ENCODE peak calls at places on chromosomes 4 and X, in six cellular contexts. Z is naive thymus-derived CD4-positive, alpha-beta T cell; B is fibroblast of lung; T is K562; Q is right cardiac atrium; Y is lower leg skin. N is an unnamed sample.

GRCh38 chrX:9708923-9709553 is 56.6 kb downstream of the GPR143 start:
- DNase-seq in Z (peak), B (peak), T (peak), Q (peak), Y (peak), N (peak)

GRCh38 chr4:93791570-93792195 is 36.9 kb upstream of the ATOH1 start:
- DNase-seq in Z (no peak), B (peak), T (peak), Q (peak), Y (no peak), N (no peak)

GRCh38 chr4:4574792-4575191 is 32.9 kb upstream of the STX18 start:
- DNase-seq in Z (no peak), B (peak), T (peak), Q (peak), Y (no peak), N (peak)

GRCh38 chr4:85776579-85776978 is 301.6 kb downstream of the ARHGAP24 start:
- DNase-seq in Z (no peak), B (peak), T (no peak), Q (no peak), Y (no peak), N (no peak)

GRCh38 chr4:16693040-16693506 is 205.4 kb downstream of the LDB2 start:
- DNase-seq in Z (no peak), B (no peak), T (no peak), Q (peak), Y (peak), N (no peak)

GRCh38 chr4:183256756-183257385 is 63.2 kb downstream of the CLDN22 start:
- DNase-seq in Z (peak), B (peak), T (peak), Q (peak), Y (no peak), N (peak)

GRCh38 chr4:158775091-158775651 is 6.3 kb downstream of the FNIP2 start:
- DNase-seq in Z (no peak), B (peak), T (no peak), Q (peak), Y (no peak), N (no peak)

GRCh38 chr4:186159613-186160012 is 31.8 kb upstream of the CYP4V2 start:
- DNase-seq in Z (no peak), B (no peak), T (no peak), Q (no peak), Y (no peak), N (no peak)

GRCh38 chr4:15931451-15932210 is 6.9 kb downstream of the FGFBP1 start:
- DNase-seq in Z (no peak), B (no peak), T (no peak), Q (no peak), Y (no peak), N (no peak)

GRCh38 chrX:9668537-9668936 is 97.1 kb downstream of the GPR143 start:
- DNase-seq in Z (no peak), B (peak), T (no peak), Q (no peak), Y (no peak), N (no peak)

GRCh38 chrX:36867143-36867542 is 141.0 kb upstream of the FAM47C start:
- DNase-seq in Z (no peak), B (peak), T (peak), Q (no peak), Y (no peak), N (no peak)

GRCh38 chr4:88697113-88697512 is 516 bp downstream of the NAP1L5 start:
- DNase-seq in Z (peak), B (peak), T (peak), Q (peak), Y (no peak), N (peak)

GRCh38 chr4:184983660-184984356 is 34.5 kb upstream of the HELT start:
- DNase-seq in Z (peak), B (peak), T (peak), Q (peak), Y (peak), N (peak)

GRCh38 chr4:82223715-82224114 is 150.1 kb downstream of the HNRNPD start:
- DNase-seq in Z (peak), B (no peak), T (no peak), Q (peak), Y (no peak), N (peak)

GRCh38 chr4:2287594-2287915 is 25.6 kb upstream of the MXD4 start:
- DNase-seq in Z (peak), B (no peak), T (no peak), Q (peak), Y (no peak), N (no peak)

GRCh38 chr4:119615068-119615744 is 13.4 kb downstream of the PDE5A start:
- DNase-seq in Z (no peak), B (peak), T (no peak), Q (no peak), Y (no peak), N (no peak)

GRCh38 chr4:96356591-96357360 is 516.9 kb downstream of the PDHA2 start:
- DNase-seq in Z (no peak), B (peak), T (no peak), Q (no peak), Y (no peak), N (no peak)

GRCh38 chr4:55635760-55636621 is at the start of gene NMU:
- DNase-seq in Z (no peak), B (peak), T (peak), Q (peak), Y (peak), N (no peak)

GRCh38 chrX:108468486-108468885 is 28.8 kb downstream of the COL4A5 start:
- DNase-seq in Z (no peak), B (peak), T (no peak), Q (no peak), Y (no peak), N (no peak)

GRCh38 chr4:56704074-56704473 is 23.0 kb upstream of the HOPX start:
- DNase-seq in Z (no peak), B (no peak), T (no peak), Q (no peak), Y (no peak), N (no peak)

DNA sequence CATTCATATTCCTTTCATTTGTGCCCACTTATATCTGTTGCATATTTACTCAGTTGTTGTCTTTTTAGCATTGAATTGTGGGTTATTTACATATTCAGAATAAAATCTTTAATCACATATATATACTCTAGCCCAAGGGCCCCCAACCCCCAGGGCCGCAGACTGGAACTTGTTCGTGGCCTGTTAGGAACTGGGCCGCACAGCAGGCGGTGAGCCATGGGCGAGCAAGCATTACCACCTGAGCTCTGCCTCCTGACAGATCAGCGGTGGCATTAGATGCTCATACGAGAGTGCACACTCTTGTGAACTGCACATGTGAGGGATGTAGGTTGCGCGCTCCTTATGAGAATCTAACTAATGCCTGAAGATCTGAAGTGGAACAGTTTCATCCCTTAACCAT is 480.6 kb downstream of the KCTD8 start:
- DNase-seq in Z (no peak), B (no peak), T (no peak), Q (no peak), Y (no peak), N (no peak)
- H3K4me3 ChIP-seq in Z (no peak), B (no peak), T (no peak), Q (no peak), Y (no peak), N (no peak)

GRCh38 chr4:110792036-110792435 is 169.2 kb upstream of the PITX2 start:
- DNase-seq in Z (no peak), B (no peak), T (no peak), Q (no peak), Y (no peak), N (no peak)
- H3K4me3 ChIP-seq in Z (no peak), B (no peak), T (no peak), Q (no peak), Y (no peak), N (no peak)

GRCh38 chrX:147913570-147913969 is 1.9 kb downstream of the FMR1 start:
- DNase-seq in Z (no peak), B (no peak), T (no peak), Q (no peak), Y (no peak), N (no peak)
- H3K4me3 ChIP-seq in Z (peak), B (peak), T (peak), Q (peak), Y (no peak), N (peak)

GRCh38 chr4:41257901-41258300 is 1.2 kb downstream of the UCHL1 start:
- DNase-seq in Z (no peak), B (no peak), T (no peak), Q (no peak), Y (no peak), N (no peak)
- H3K4me3 ChIP-seq in Z (no peak), B (peak), T (no peak), Q (peak), Y (no peak), N (no peak)

N was measured in CD8-positive, alpha-beta memory T cell.